ENCODE peak calls at places on chromosomes 1 and 21, in four cellular contexts. One of them, this sample, is unnamed.

GRCh38 chr1:24990796-24991195 is 60.7 kb upstream of the RUNX3 start:
- DNase-seq in GM23248: no peak
- DNase-seq in lower lobe of right lung: no peak
- DNase-seq in H9: no peak
- DNase-seq in this sample: no peak

GRCh38 chr1:217562229-217562878 is 68.5 kb downstream of the GPATCH2 start:
- DNase-seq in GM23248: peak; percentile 79
- DNase-seq in H9: no peak
- DNase-seq in lower lobe of right lung: no peak
- DNase-seq in this sample: no peak

GRCh38 chr21:40102682-40103081 is 235.4 kb downstream of the PCP4 start:
- DNase-seq in GM23248: no peak
- DNase-seq in lower lobe of right lung: no peak
- DNase-seq in H9: no peak
- DNase-seq in this sample: no peak

GRCh38 chr1:220274122-220274855 is 2.0 kb upstream of the RAB3GAP2 start:
- DNase-seq in GM23248: peak; percentile 34
- DNase-seq in lower lobe of right lung: peak; percentile 52
- DNase-seq in H9: no peak
- DNase-seq in this sample: no peak

GRCh38 chr1:74681001-74681400 is 7.4 kb upstream of the ERICH3 start:
- DNase-seq in GM23248: no peak
- DNase-seq in H9: no peak
- DNase-seq in lower lobe of right lung: no peak
- DNase-seq in this sample: no peak

GRCh38 chr1:227805606-227806197 is 9.8 kb upstream of the PRSS38 start:
- DNase-seq in H9: no peak
- DNase-seq in GM23248: peak; percentile 98
- DNase-seq in lower lobe of right lung: no peak
- DNase-seq in this sample: no peak

GRCh38 chr1:8285103-8285502 is 32.8 kb upstream of the SLC45A1 start:
- DNase-seq in H9: no peak
- DNase-seq in GM23248: no peak
- DNase-seq in lower lobe of right lung: no peak
- DNase-seq in this sample: no peak

GRCh38 chr1:54296666-54297065 is 96.7 kb downstream of the MRPL37 start:
- DNase-seq in H9: no peak
- DNase-seq in lower lobe of right lung: no peak
- DNase-seq in GM23248: no peak
- DNase-seq in this sample: no peak

GRCh38 chr1:200919386-200919785 is 24.7 kb downstream of the INAVA start:
- DNase-seq in H9: no peak
- DNase-seq in lower lobe of right lung: no peak
- DNase-seq in GM23248: no peak
- DNase-seq in this sample: no peak

GRCh38 chr21:35697321-35697808 is 363.0 kb downstream of the SETD4 start:
- DNase-seq in H9: no peak
- DNase-seq in GM23248: peak; percentile 5
- DNase-seq in lower lobe of right lung: peak; percentile 75
- DNase-seq in this sample: no peak

GRCh38 chr1:110319332-110320167 is 19.6 kb upstream of the RBM15 start:
- DNase-seq in lower lobe of right lung: no peak
- DNase-seq in H9: no peak
- DNase-seq in GM23248: no peak
- DNase-seq in this sample: no peak

GRCh38 chr21:36125513-36126121 is 9.3 kb upstream of the CBR3 start:
- DNase-seq in H9: no peak
- DNase-seq in GM23248: peak; percentile 70
- DNase-seq in lower lobe of right lung: peak; percentile 69
- DNase-seq in this sample: peak; percentile 46

GRCh38 chr1:165481820-165482532 is 37.0 kb upstream of the RXRG start:
- DNase-seq in H9: no peak
- DNase-seq in lower lobe of right lung: no peak
- DNase-seq in GM23248: peak; percentile 94
- DNase-seq in this sample: no peak

GRCh38 chr1:209199822-209200221 is 383.7 kb upstream of the CAMK1G start:
- DNase-seq in H9: peak; percentile 84
- DNase-seq in GM23248: no peak
- DNase-seq in lower lobe of right lung: no peak
- DNase-seq in this sample: no peak

GRCh38 chr1:222339371-222339947 is 208.4 kb downstream of the HHIPL2 start:
- DNase-seq in H9: no peak
- DNase-seq in GM23248: peak; percentile 43
- DNase-seq in lower lobe of right lung: no peak
- DNase-seq in this sample: no peak

GRCh38 chr1:228374711-228375577 is 31.7 kb downstream of the TRIM11 start:
- DNase-seq in lower lobe of right lung: peak; percentile 57
- DNase-seq in H9: no peak
- DNase-seq in GM23248: peak; percentile 95
- DNase-seq in this sample: no peak

GRCh38 chr1:97886199-97886598 is 34.6 kb downstream of the DPYD start:
- DNase-seq in lower lobe of right lung: no peak
- DNase-seq in GM23248: no peak
- DNase-seq in H9: no peak
- DNase-seq in this sample: no peak

GRCh38 chr1:42680921-42681683 is 1.1 kb upstream of the YBX1 start:
- DNase-seq in GM23248: peak; percentile 73
- DNase-seq in H9: no peak
- DNase-seq in lower lobe of right lung: no peak
- DNase-seq in this sample: peak; percentile 36

DNA sequence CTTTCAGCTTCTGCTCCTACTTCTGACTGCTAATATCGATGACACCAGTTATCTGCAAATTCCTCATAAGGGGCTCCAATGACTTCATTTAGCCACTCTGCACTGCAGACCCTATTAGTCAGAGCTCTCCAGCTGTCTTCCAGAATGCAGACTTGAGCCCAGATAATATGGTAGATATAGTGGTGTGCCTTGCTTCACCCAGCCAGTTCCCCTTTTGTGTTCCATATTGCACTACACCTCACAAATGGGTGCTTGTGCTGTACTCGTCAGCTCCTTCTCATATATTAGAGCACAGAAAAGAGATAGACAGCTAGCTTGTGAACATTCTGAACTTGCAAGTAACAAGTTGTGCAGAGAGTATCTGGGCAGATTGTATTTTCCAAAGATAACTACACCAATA is 23.7 kb upstream of the COG2 start:
- DNase-seq in lower lobe of right lung: no peak
- DNase-seq in GM23248: no peak
- DNase-seq in H9: no peak
- DNase-seq in this sample: no peak
- H3K27ac ChIP-seq in lower lobe of right lung: no peak overlapping the region
- H3K27ac ChIP-seq in GM23248: no peak overlapping the region
- H3K27ac ChIP-seq in H9: no peak overlapping the region
- H3K27ac ChIP-seq in this sample: no peak overlapping the region

GRCh38 chr21:28154121-28154520 is 838.6 kb downstream of the LTN1 start:
- DNase-seq in H9: no peak
- DNase-seq in GM23248: no peak
- DNase-seq in lower lobe of right lung: no peak
- DNase-seq in this sample: no peak

GRCh38 chr21:28156590-28156989 is 836.1 kb downstream of the LTN1 start:
- DNase-seq in GM23248: no peak
- DNase-seq in H9: no peak
- DNase-seq in lower lobe of right lung: no peak
- DNase-seq in this sample: no peak

GRCh38 chr21:28160378-28160777 is 832.3 kb downstream of the LTN1 start:
- DNase-seq in lower lobe of right lung: no peak
- DNase-seq in H9: no peak
- DNase-seq in GM23248: peak; percentile 57
- DNase-seq in this sample: no peak

DNA sequence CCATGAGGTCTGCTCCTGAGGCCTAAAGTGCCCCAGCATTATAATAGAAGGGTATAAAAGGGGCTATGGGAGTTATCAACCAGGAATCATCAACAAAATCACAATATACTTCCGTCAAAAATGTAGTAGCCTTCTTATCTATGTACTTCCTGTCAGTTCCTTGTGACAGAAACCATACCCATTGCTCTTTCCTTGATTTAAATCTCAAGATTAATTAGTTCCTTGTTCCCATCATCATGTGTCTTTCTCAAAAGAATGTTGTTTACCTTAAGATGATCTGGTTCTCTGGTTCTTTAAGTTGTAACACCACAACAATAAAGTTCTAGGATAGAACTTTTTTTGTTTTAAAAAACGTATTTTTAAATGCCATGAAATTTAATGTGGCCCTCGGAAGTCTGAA is 833.3 kb downstream of the LTN1 start:
- DNase-seq in GM23248: no peak
- DNase-seq in H9: no peak
- DNase-seq in lower lobe of right lung: no peak
- DNase-seq in this sample: no peak
- H3K9me3 ChIP-seq in GM23248: no peaks in the 10 kb centered on the region
- H3K9me3 ChIP-seq in H9: no peaks in the 10 kb centered on the region
- H3K9me3 ChIP-seq in lower lobe of right lung: no peaks in the 10 kb centered on the region
- H3K9me3 ChIP-seq in this sample: no peaks in the 10 kb centered on the region

GRCh38 chr1:233971753-233972152 is 67.3 kb downstream of the SLC35F3 start:
- DNase-seq in H9: no peak
- DNase-seq in GM23248: no peak
- DNase-seq in lower lobe of right lung: no peak
- DNase-seq in this sample: no peak
- H3K27ac ChIP-seq in H9: no peak overlapping the region
- H3K27ac ChIP-seq in GM23248: no peak overlapping the region
- H3K27ac ChIP-seq in lower lobe of right lung: no peak overlapping the region
- H3K27ac ChIP-seq in this sample: no peak overlapping the region

DNA sequence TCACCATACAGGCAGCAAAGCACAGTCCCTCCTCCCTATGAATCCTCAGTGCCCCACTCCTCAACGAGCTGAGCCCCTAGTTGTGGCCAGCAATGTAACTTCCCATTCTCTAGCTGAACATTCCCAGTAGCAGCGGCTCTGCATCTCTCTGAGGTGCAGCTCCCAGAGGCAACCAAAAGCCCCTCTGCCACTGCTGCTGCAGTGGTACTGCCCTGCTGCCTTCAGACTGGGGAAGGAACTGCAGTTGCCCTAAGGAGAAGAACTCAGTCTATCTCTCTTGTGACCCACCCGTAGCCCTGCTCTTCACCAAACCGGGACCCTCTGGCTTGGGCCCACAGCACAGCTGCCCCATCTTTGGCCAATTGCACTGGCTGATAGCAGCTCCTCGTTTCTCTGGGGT is 31.6 kb downstream of the PYHIN1 start:
- DNase-seq in GM23248: no peak
- DNase-seq in lower lobe of right lung: no peak
- DNase-seq in H9: no peak
- DNase-seq in this sample: no peak
- H3K9me3 ChIP-seq in GM23248: no peaks in the 10 kb centered on the region
- H3K9me3 ChIP-seq in lower lobe of right lung: no peaks in the 10 kb centered on the region
- H3K9me3 ChIP-seq in H9: no peaks in the 10 kb centered on the region
- H3K9me3 ChIP-seq in this sample: no peaks in the 10 kb centered on the region

GRCh38 chr1:230376296-230376695 is 49.8 kb downstream of the PGBD5 start:
- DNase-seq in GM23248: no peak
- DNase-seq in H9: no peak
- DNase-seq in lower lobe of right lung: no peak
- DNase-seq in this sample: no peak
- H3K27ac ChIP-seq in GM23248: no peak overlapping the region
- H3K27ac ChIP-seq in H9: no peak overlapping the region
- H3K27ac ChIP-seq in lower lobe of right lung: no peak overlapping the region
- H3K27ac ChIP-seq in this sample: no peak overlapping the region

GRCh38 chr1:152148051-152148450 is 11.0 kb downstream of the RPTN start:
- DNase-seq in lower lobe of right lung: no peak
- DNase-seq in GM23248: no peak
- DNase-seq in H9: no peak
- DNase-seq in this sample: no peak
- H3K9me3 ChIP-seq in lower lobe of right lung: peaks cover 7% of the 10 kb centered on the region
- H3K9me3 ChIP-seq in GM23248: no peaks in the 10 kb centered on the region
- H3K9me3 ChIP-seq in H9: peaks cover 64% of the 10 kb centered on the region
- H3K9me3 ChIP-seq in this sample: peaks cover 7% of the 10 kb centered on the region

DNA sequence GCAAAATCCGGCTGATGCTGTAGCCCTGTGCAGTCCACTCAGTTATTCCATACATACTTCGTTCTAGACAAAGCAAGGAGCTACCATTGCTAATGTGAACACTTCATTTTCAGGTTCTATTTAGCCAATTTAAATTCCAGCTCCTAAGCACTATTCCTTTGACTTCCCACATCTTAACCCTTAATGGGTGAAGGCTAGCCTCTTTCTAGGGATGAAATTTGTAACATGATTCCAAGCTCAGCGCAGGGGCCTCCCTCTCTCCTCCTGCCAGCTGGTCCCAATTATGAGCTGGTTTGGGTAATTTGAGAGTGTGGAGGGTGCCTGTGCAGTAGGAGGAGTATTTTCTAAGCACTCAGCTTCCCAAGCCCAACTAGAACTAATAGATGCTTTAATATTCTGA is 53.9 kb upstream of the PTGFRN start:
- DNase-seq in GM23248: peak; percentile 76
- DNase-seq in lower lobe of right lung: no peak
- DNase-seq in H9: no peak
- DNase-seq in this sample: no peak
- H3K27ac ChIP-seq in GM23248: peak overlapping the region; percentile 1
- H3K27ac ChIP-seq in lower lobe of right lung: no peak overlapping the region
- H3K27ac ChIP-seq in H9: no peak overlapping the region
- H3K27ac ChIP-seq in this sample: no peak overlapping the region

GRCh38 chr1:29197590-29197924 is 15.9 kb upstream of the SRSF4 start:
- DNase-seq in H9: peak; percentile 72
- DNase-seq in GM23248: peak; percentile 70
- DNase-seq in lower lobe of right lung: no peak
- DNase-seq in this sample: peak; percentile 33

GRCh38 chr1:29196863-29197589 is 15.3 kb upstream of the SRSF4 start:
- DNase-seq in H9: no peak
- DNase-seq in lower lobe of right lung: no peak
- DNase-seq in GM23248: peak; percentile 93
- DNase-seq in this sample: no peak

GRCh38 chr1:29193879-29194455 is 12.3 kb upstream of the SRSF4 start:
- DNase-seq in lower lobe of right lung: no peak
- DNase-seq in GM23248: no peak
- DNase-seq in H9: no peak
- DNase-seq in this sample: no peak

GRCh38 chr1:29197993-29198392 is 16.3 kb upstream of the SRSF4 start:
- DNase-seq in H9: no peak
- DNase-seq in lower lobe of right lung: no peak
- DNase-seq in GM23248: no peak
- DNase-seq in this sample: no peak

GRCh38 chr1:29195875-29196274 is 14.2 kb upstream of the SRSF4 start:
- DNase-seq in GM23248: no peak
- DNase-seq in lower lobe of right lung: no peak
- DNase-seq in H9: no peak
- DNase-seq in this sample: no peak
- H3K9me3 ChIP-seq in GM23248: no peaks in the 10 kb centered on the region
- H3K9me3 ChIP-seq in lower lobe of right lung: no peaks in the 10 kb centered on the region
- H3K9me3 ChIP-seq in H9: no peaks in the 10 kb centered on the region
- H3K9me3 ChIP-seq in this sample: no peaks in the 10 kb centered on the region

GRCh38 chr1:162631546-162632233 is 574 bp upstream of the DDR2 start:
- DNase-seq in H9: no peak
- DNase-seq in lower lobe of right lung: no peak
- DNase-seq in GM23248: peak; percentile 85
- DNase-seq in this sample: no peak
- H3K27ac ChIP-seq in H9: no peak overlapping the region
- H3K27ac ChIP-seq in lower lobe of right lung: peak overlapping the region; percentile 57
- H3K27ac ChIP-seq in GM23248: peak overlapping the region; percentile 99
- H3K27ac ChIP-seq in this sample: no peak overlapping the region